ENCODE peak calls at places on chromosomes 7 and 10, in six cellular contexts. G is neuronal stem cell, K is hepatocyte, O is fibroblast of lung, H is SJSA1, W is H1. N is an unnamed sample. For H3K4me1, the result is how much of the 10 kb centered on the place peaks cover.

GRCh38 chr10:103652599-103653281 is 159.2 kb downstream of the NEURL1 start:
- DNase-seq in G (no peak), W (no peak), K (no peak), H (no peak), O (no peak), N (no peak)

GRCh38 chr10:73785221-73785720 is at the start of gene ZSWIM8:
- DNase-seq in G (peak), K (peak), W (peak), H (peak), O (peak), N (peak)

GRCh38 chr7:70458195-70458695 is 673.7 kb upstream of the GALNT17 start:
- DNase-seq in K (no peak), W (no peak), O (peak), H (no peak), G (no peak), N (no peak)

GRCh38 chr10:133159950-133160812 is at the start of gene KNDC1:
- DNase-seq in H (peak), K (peak), O (peak), G (no peak), W (no peak), N (peak)

GRCh38 chr7:82110146-82110823 is 333.3 kb downstream of the CACNA2D1 start:
- DNase-seq in K (no peak), O (no peak), W (no peak), H (no peak), G (peak), N (no peak)

GRCh38 chr7:44534501-44534900 is 6.6 kb downstream of the NPC1L1 start:
- DNase-seq in H (no peak), W (peak), K (peak), O (no peak), G (peak), N (peak)

GRCh38 chr7:22810843-22811242 is 11.8 kb downstream of the TOMM7 start:
- DNase-seq in O (no peak), G (no peak), W (no peak), H (no peak), K (no peak), N (no peak)

GRCh38 chr7:25828468-25828867 is 323.5 kb upstream of the NFE2L3 start:
- DNase-seq in W (no peak), K (no peak), G (no peak), H (no peak), O (no peak), N (no peak)

GRCh38 chr7:13821152-13821787 is 168.2 kb downstream of the ETV1 start:
- DNase-seq in G (no peak), K (no peak), H (no peak), O (peak), W (no peak), N (no peak)

GRCh38 chr7:99440195-99440594 is 1.5 kb downstream of the CPSF4 start:
- DNase-seq in O (peak), G (no peak), K (no peak), H (no peak), W (no peak), N (no peak)

GRCh38 chr10:108469940-108470339 is 1305.4 kb upstream of the SORCS1 start:
- DNase-seq in O (no peak), G (no peak), K (no peak), H (no peak), W (no peak), N (no peak)

GRCh38 chr7:130490287-130490686 is 1.6 kb upstream of the MEST start:
- DNase-seq in G (peak), W (no peak), K (no peak), O (peak), H (no peak), N (no peak)

GRCh38 chr10:28981007-28981406 is 303.7 kb downstream of the BAMBI start:
- DNase-seq in G (no peak), K (no peak), O (no peak), W (no peak), H (no peak), N (no peak)

GRCh38 chr10:63157845-63158624 is 24.9 kb downstream of the NRBF2 start:
- DNase-seq in K (peak), G (peak), W (no peak), H (peak), O (peak), N (peak)

DNA sequence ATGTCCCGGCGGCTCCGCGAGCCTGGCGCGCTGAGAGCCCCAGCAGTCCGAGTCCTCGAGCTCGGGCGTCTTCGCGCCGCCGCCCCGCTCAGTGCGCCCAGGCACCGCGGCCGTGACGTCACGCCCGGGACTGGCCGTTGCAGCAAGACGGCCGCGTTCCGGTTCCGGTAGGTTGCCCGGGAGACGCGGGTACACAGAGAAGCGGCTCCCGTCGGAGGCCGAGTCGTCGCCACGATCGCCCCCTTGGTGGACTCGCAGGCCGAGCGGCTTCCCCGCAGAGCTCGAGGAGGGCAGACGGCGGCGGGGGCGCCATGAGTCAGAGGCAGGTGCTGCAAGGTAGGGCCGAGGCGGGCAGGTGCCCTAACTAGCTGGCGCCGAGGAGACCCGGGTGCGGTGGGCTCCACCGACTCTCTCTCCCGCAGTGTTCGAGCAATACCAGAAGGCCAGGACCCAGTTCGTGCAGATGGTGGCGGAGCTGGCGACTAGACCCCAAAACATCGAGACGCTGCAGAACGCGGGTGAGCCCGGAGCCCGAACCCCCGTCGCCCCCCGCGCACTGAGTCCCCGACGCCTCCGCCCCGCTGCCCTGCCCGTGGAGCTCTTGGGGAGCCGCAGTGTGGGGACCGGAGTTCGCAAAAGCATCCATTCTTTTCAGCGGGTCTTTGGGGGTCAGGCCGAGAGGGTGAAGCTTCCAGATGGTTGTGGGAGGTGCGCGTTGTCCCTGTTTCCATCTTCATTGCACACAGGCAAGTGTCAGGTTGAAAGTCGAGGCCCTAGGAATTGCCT is at the start of gene SPAG6:
- DNase-seq in K (peak), G (peak), H (no peak), W (no peak), O (no peak), N (no peak)
- H3K4me3 ChIP-seq in K (peak), G (peak), H (no peak), W (peak), O (no peak), N (no peak)

GRCh38 chr10:11610855-11611247 is 599 bp downstream of the USP6NL start:
- DNase-seq in G (no peak), H (no peak), O (peak), W (no peak), K (peak), N (peak)

GRCh38 chr10:11611248-11612003 is at the start of gene USP6NL:
- DNase-seq in K (peak), H (peak), G (peak), O (peak), W (peak), N (peak)

GRCh38 chr10:11609492-11610093 is 1.9 kb downstream of the USP6NL start:
- DNase-seq in K (no peak), W (no peak), G (no peak), O (no peak), H (no peak), N (no peak)

GRCh38 chr10:11610151-11610854 is 1.1 kb downstream of the USP6NL start:
- DNase-seq in K (no peak), H (no peak), O (no peak), G (no peak), W (no peak), N (no peak)

GRCh38 chr10:11612004-11613001 is 853 bp upstream of the USP6NL start:
- DNase-seq in H (no peak), G (no peak), K (peak), O (no peak), W (no peak), N (peak)
- H3K4me1 ChIP-seq in H (under half), G (under half), K (under half), O (under half), W (under half), N (under half)

GRCh38 chr7:47635091-47636090 is 53.5 kb upstream of the TNS3 start:
- DNase-seq in K (peak), G (no peak), W (no peak), H (peak), O (no peak), N (peak)
- H3K4me3 ChIP-seq in K (no peak), G (peak), W (no peak), H (no peak), O (no peak), N (peak)

DNA sequence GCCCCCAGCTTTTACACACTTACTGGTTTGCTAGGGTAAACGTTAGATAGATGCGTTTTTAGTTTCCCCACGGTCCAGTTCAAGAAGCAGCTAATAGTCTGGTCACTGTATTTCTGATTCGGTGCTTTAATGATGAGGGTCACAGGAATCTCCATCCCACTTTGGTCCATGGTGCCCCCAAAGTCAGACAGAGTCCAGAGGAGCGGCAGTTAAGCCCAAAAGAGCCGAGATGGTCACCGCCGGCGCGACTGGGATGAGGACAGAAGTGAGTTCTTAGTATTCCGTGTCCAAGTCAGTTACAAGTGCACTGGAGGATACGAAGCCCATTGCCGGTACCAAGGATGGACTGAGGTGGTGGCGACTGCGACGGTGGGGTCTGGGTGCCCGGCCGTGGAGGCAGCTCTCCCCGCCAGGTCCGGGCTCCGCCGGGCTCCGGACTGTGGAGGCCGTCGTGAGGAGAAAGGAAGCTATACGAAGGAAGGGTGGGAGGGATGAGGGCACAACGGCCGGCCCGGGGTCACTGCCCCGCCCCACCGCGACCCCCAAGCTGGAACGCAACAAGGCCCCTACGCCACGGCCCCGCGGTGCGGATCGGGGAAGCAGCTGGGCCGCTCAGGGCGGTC is 663 bp downstream of the HERPUD2 start:
- DNase-seq in O (peak), K (no peak), H (no peak), G (no peak), W (no peak), N (no peak)
- H3K4me1 ChIP-seq in O (under half), K (under half), H (under half), G (under half), W (under half), N (under half)